ENCODE peak calls at places on chromosomes 16 and 17, in seven cellular contexts. O, J, Q, M, D, W and R are unnamed samples.
A peak's percentile ranks its signal among the peaks of the same experiment; 100 is the strongest.

GRCh38 chr16:4244881-4245280 is 3.0 kb upstream of the SRL start:
- DNase-seq in O (peak; percentile 13), J (no peak), Q (no peak), M (no peak), D (no peak), W (no peak), R (no peak)

GRCh38 chr17:67636841-67637240 is 80.9 kb upstream of the NOL11 start:
- DNase-seq in O (no peak), J (no peak), Q (peak; percentile 15), M (no peak), D (no peak), W (no peak), R (no peak)

GRCh38 chr16:85551319-85551978 is 61.7 kb upstream of the GSE1 start:
- DNase-seq in O (no peak), J (no peak), Q (no peak), M (no peak), D (no peak), W (no peak), R (no peak)

GRCh38 chr17:8868529-8868951 is 1.1 kb upstream of the PIK3R6 start:
- DNase-seq in O (no peak), J (no peak), Q (no peak), M (no peak), D (no peak), W (no peak), R (no peak)

GRCh38 chr17:35315283-35315682 is 58.1 kb downstream of the SLFN11 start:
- DNase-seq in O (peak; percentile 75), J (no peak), Q (peak; percentile 86), M (no peak), D (peak; percentile 36), W (no peak), R (peak; percentile 79)

GRCh38 chr17:11094377-11094776 is 146.6 kb upstream of the SHISA6 start:
- DNase-seq in O (no peak), J (no peak), Q (no peak), M (no peak), D (no peak), W (no peak), R (no peak)

GRCh38 chr17:5282639-5283217 is 644 bp downstream of the RABEP1 start:
- DNase-seq in O (peak; percentile 29), J (no peak), Q (no peak), M (peak; percentile 45), D (no peak), W (no peak), R (no peak)

GRCh38 chr16:85086347-85087291 is 25.7 kb downstream of the CIBAR2 start:
- DNase-seq in O (peak; percentile 50), J (peak; percentile 73), Q (peak; percentile 54), M (peak; percentile 64), D (peak; percentile 63), W (peak; percentile 68), R (no peak)

GRCh38 chr17:53012364-53012763 is 810.4 kb upstream of the KIF2B start:
- DNase-seq in O (no peak), J (no peak), Q (no peak), M (no peak), D (no peak), W (no peak), R (no peak)

GRCh38 chr16:66872524-66872923 is 7.8 kb upstream of the PDP2 start:
- DNase-seq in O (peak; percentile 36), J (no peak), Q (no peak), M (no peak), D (no peak), W (no peak), R (no peak)

GRCh38 chr16:8590161-8590688 is at the start of gene TMEM114:
- DNase-seq in O (no peak), J (peak; percentile 60), Q (no peak), M (no peak), D (no peak), W (no peak), R (no peak)

GRCh38 chr16:49833055-49833454 is 22.9 kb downstream of the ZNF423 start:
- DNase-seq in O (no peak), J (no peak), Q (no peak), M (peak; percentile 79), D (no peak), W (no peak), R (no peak)

GRCh38 chr16:70767377-70768204 is 33.4 kb downstream of the VAC14 start:
- DNase-seq in O (peak; percentile 33), J (no peak), Q (no peak), M (no peak), D (no peak), W (no peak), R (no peak)

GRCh38 chr16:89357055-89357454 is 133.3 kb downstream of the ANKRD11 start:
- DNase-seq in O (no peak), J (no peak), Q (no peak), M (no peak), D (no peak), W (no peak), R (no peak)

GRCh38 chr16:81823111-81823510 is 44.0 kb downstream of the PLCG2 start:
- DNase-seq in O (no peak), J (no peak), Q (no peak), M (peak; percentile 33), D (no peak), W (no peak), R (no peak)

GRCh38 chr17:18004901-18005305 is 32.2 kb downstream of the DRC3 start:
- DNase-seq in O (no peak), J (peak; percentile 21), Q (no peak), M (no peak), D (no peak), W (no peak), R (no peak)

GRCh38 chr16:89764711-89765201 is 43.4 kb downstream of the ZNF276 start:
- DNase-seq in O (peak; percentile 82), J (no peak), Q (no peak), M (peak; percentile 54), D (peak; percentile 54), W (no peak), R (no peak)

GRCh38 chr17:57745242-57745641 is at the start of gene CCDC182:
- DNase-seq in O (no peak), J (no peak), Q (no peak), M (no peak), D (no peak), W (no peak), R (no peak)

GRCh38 chr17:32142038-32142856 is at the start of gene RHOT1:
- DNase-seq in O (peak; percentile 93), J (peak; percentile 87), Q (peak; percentile 84), M (peak; percentile 87), D (peak; percentile 59), W (peak; percentile 79), R (peak; percentile 69)

GRCh38 chr16:84985079-84986065 is 26.0 kb downstream of the ZDHHC7 start:
- DNase-seq in O (peak; percentile 90), J (no peak), Q (peak; percentile 89), M (no peak), D (no peak), W (no peak), R (peak; percentile 69)

GRCh38 chr16:88747588-88748301 is 37.3 kb downstream of the PIEZO1 start:
- DNase-seq in O (no peak), J (no peak), Q (no peak), M (no peak), D (no peak), W (no peak), R (no peak)

GRCh38 chr17:74760404-74761105 is 12.1 kb downstream of the NHERF1 start:
- DNase-seq in O (no peak), J (no peak), Q (no peak), M (no peak), D (no peak), W (no peak), R (no peak)

GRCh38 chr17:16023881-16024280 is 24.3 kb downstream of the TTC19 start:
- DNase-seq in O (no peak), J (no peak), Q (no peak), M (no peak), D (no peak), W (no peak), R (no peak)

GRCh38 chr17:16025202-16025601 is 25.6 kb downstream of the TTC19 start:
- DNase-seq in O (no peak), J (no peak), Q (no peak), M (no peak), D (no peak), W (no peak), R (no peak)

GRCh38 chr17:16026895-16027294 is 27.3 kb downstream of the TTC19 start:
- DNase-seq in O (no peak), J (no peak), Q (no peak), M (no peak), D (no peak), W (no peak), R (no peak)

GRCh38 chr17:16033729-16034349 is 34.2 kb downstream of the TTC19 start:
- DNase-seq in O (no peak), J (no peak), Q (no peak), M (no peak), D (no peak), W (no peak), R (no peak)

GRCh38 chr17:16027708-16028584 is 28.3 kb downstream of the TTC19 start:
- DNase-seq in O (peak; percentile 87), J (no peak), Q (peak; percentile 94), M (no peak), D (no peak), W (no peak), R (peak; percentile 85)
- TF ChIP-seq CTCF in O (no peak), J (no peak), Q (no peak), M (no peak), D (no peak), W (no peak), R (peak; percentile 1)

GRCh38 chr17:2867441-2868424 is 71.5 kb downstream of the RAP1GAP2 start:
- DNase-seq in O (peak; percentile 44), J (peak; percentile 28), Q (peak; percentile 46), M (no peak), D (no peak), W (no peak), R (peak; percentile 8)
- TF ChIP-seq CTCF in O (no peak), J (no peak), Q (peak; percentile 65), M (no peak), D (no peak), W (peak; percentile 22), R (no peak)

GRCh38 chr16:1073566-1074378 is 1.2 kb downstream of the SSTR5 start:
- DNase-seq in O (no peak), J (no peak), Q (no peak), M (no peak), D (no peak), W (no peak), R (no peak)
- TF ChIP-seq CTCF in O (no peak), J (peak; percentile 41), Q (no peak), M (peak; percentile 54), D (no peak), W (peak; percentile 39), R (peak; percentile 25)

DNA sequence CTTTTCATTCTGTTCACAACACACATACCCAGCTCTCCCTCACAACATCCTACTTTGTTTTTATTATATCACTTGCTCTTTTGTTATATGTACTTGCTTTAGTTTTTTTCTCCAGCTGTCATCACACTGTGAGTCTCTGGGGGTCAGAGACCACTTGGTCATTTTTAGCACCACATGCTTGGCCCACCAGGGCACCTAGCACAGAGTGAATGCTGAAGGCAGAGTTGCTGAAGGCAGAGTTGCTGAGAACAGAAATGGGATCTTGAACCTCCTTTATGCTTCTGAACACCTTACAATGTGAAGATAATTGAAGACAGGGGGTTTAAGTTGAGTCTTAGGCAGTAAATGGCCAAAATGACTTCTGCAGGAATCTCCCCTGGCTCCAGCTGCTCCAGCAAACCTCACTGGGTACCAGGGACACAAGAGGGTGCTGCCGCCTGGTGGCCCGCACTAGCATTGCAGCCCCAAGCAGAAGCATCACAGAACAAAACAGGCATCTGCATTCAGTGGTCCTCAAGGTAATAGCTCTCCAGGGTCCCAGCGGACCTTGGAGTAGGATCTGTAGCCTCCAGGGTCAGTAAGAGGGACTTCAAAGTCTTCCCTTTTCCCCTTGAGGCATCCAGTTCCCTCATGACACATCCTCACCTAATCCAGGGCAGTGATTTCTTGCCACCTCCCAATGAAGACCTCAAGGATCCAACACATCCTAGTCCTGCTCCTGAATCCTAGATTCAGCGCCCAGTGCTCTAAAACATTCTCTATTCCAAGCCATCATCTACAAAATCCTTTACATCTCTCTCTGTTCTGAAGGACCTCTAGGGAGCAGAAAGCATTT is 1972.6 kb downstream of the TP53TG3F start:
- DNase-seq in O (no peak), J (no peak), Q (no peak), M (no peak), D (no peak), W (no peak), R (no peak)
- TF ChIP-seq CTCF in O (no peak), J (peak; percentile 9), Q (peak; percentile 55), M (peak; percentile 49), D (no peak), W (peak; percentile 49), R (peak; percentile 36)